ENCODE peak calls at places on chromosomes 7 and 10, in ten cellular contexts. P is lower leg skin, Z is GM10248, T is cardiac muscle cell, Q is lung, X is neural progenitor cell, L is GM23338, G is heart right ventricle, O is glutamatergic neuron, I is psoas muscle. V is an unnamed sample.

GRCh38 chr7:20206104-20206896 is 10.9 kb downstream of the MACC1 start:
- DNase-seq in P (no peak), Z (no peak), T (no peak), Q (no peak), X (no peak), L (no peak), G (no peak), O (no peak), I (no peak), V (no peak)

GRCh38 chr7:77800730-77801129 is 2.2 kb downstream of the PHTF2 start:
- DNase-seq in P (no peak), Z (no peak), T (no peak), Q (no peak), X (no peak), L (no peak), G (no peak), O (no peak), I (no peak), V (no peak)

GRCh38 chr7:41870505-41871138 is 167.7 kb upstream of the INHBA start:
- DNase-seq in P (no peak), Z (no peak), T (peak; percentile 27), Q (no peak), X (no peak), L (no peak), G (no peak), O (no peak), I (no peak), V (no peak)

GRCh38 chr7:6705959-6706665 is 635 bp downstream of the ZNF12 start:
- DNase-seq in P (peak; percentile 85), Z (peak; percentile 28), T (peak; percentile 43), Q (no peak), X (peak; percentile 52), L (peak; percentile 35), G (peak; percentile 18), O (peak; percentile 52), I (peak; percentile 39), V (peak; percentile 86)

GRCh38 chr7:116354546-116355422 is 144.4 kb downstream of the TES start:
- DNase-seq in P (peak; percentile 90), Z (no peak), T (peak; percentile 100), Q (peak; percentile 83), X (no peak), L (peak; percentile 34), G (peak; percentile 88), O (no peak), I (peak; percentile 39), V (peak; percentile 75)

GRCh38 chr10:114634607-114634974 is 23.5 kb downstream of the ABLIM1 start:
- DNase-seq in P (peak; percentile 94), Z (no peak), T (peak; percentile 94), Q (peak; percentile 79), X (no peak), L (no peak), G (peak; percentile 79), O (no peak), I (peak; percentile 46), V (peak; percentile 78)

GRCh38 chr10:95784279-95784913 is 28.4 kb downstream of the ENTPD1 start:
- DNase-seq in P (no peak), Z (no peak), T (no peak), Q (no peak), X (no peak), L (no peak), G (no peak), O (no peak), I (no peak), V (no peak)

GRCh38 chr10:23368816-23369640 is 24.4 kb upstream of the C10orf67 start:
- DNase-seq in P (no peak), Z (peak; percentile 40), T (peak; percentile 21), Q (no peak), X (no peak), L (no peak), G (no peak), O (no peak), I (no peak), V (no peak)

GRCh38 chr7:110119883-110120581 is 970.9 kb upstream of the LRRN3 start:
- DNase-seq in P (no peak), Z (no peak), T (no peak), Q (no peak), X (no peak), L (no peak), G (no peak), O (no peak), I (no peak), V (no peak)

GRCh38 chr10:130741901-130742625 is 569.5 kb downstream of the TCERG1L start:
- DNase-seq in P (peak; percentile 73), Z (no peak), T (no peak), Q (no peak), X (no peak), L (no peak), G (no peak), O (no peak), I (no peak), V (no peak)

GRCh38 chr7:7151285-7151684 is 31.1 kb upstream of the C1GALT1 start:
- DNase-seq in P (no peak), Z (no peak), T (peak; percentile 77), Q (no peak), X (no peak), L (no peak), G (no peak), O (no peak), I (no peak), V (no peak)

GRCh38 chr7:134919240-134919641 is 67.1 kb upstream of the AGBL3 start:
- DNase-seq in P (no peak), Z (no peak), T (no peak), Q (no peak), X (no peak), L (no peak), G (no peak), O (no peak), I (no peak), V (no peak)

GRCh38 chr7:1663243-1663642 is 6.8 kb upstream of the ELFN1 start:
- DNase-seq in P (peak; percentile 82), Z (no peak), T (no peak), Q (no peak), X (no peak), L (no peak), G (peak; percentile 2), O (no peak), I (no peak), V (peak; percentile 49)

GRCh38 chr7:12458520-12459131 is 55.0 kb upstream of the VWDE start:
- DNase-seq in P (no peak), Z (peak; percentile 35), T (peak; percentile 58), Q (no peak), X (peak; percentile 49), L (peak; percentile 70), G (no peak), O (no peak), I (no peak), V (no peak)

GRCh38 chr7:34838329-34838728 is 180.3 kb downstream of the NPSR1 start:
- DNase-seq in P (no peak), Z (no peak), T (no peak), Q (no peak), X (no peak), L (no peak), G (no peak), O (no peak), I (no peak), V (no peak)

GRCh38 chr7:111138196-111138569 is 47.3 kb downstream of the LRRN3 start:
- DNase-seq in P (no peak), Z (peak; percentile 20), T (peak; percentile 42), Q (no peak), X (peak; percentile 11), L (no peak), G (peak; percentile 47), O (no peak), I (peak; percentile 17), V (peak; percentile 78)

GRCh38 chr7:55570218-55570873 is 2.0 kb downstream of the VOPP1 start:
- DNase-seq in P (peak; percentile 76), Z (peak; percentile 69), T (no peak), Q (no peak), X (no peak), L (no peak), G (no peak), O (no peak), I (no peak), V (peak; percentile 37)

GRCh38 chr10:78846770-78847169 is 222.0 kb upstream of the ZMIZ1 start:
- DNase-seq in P (peak; percentile 79), Z (no peak), T (no peak), Q (no peak), X (peak; percentile 59), L (no peak), G (peak; percentile 55), O (peak; percentile 45), I (peak; percentile 29), V (no peak)

DNA sequence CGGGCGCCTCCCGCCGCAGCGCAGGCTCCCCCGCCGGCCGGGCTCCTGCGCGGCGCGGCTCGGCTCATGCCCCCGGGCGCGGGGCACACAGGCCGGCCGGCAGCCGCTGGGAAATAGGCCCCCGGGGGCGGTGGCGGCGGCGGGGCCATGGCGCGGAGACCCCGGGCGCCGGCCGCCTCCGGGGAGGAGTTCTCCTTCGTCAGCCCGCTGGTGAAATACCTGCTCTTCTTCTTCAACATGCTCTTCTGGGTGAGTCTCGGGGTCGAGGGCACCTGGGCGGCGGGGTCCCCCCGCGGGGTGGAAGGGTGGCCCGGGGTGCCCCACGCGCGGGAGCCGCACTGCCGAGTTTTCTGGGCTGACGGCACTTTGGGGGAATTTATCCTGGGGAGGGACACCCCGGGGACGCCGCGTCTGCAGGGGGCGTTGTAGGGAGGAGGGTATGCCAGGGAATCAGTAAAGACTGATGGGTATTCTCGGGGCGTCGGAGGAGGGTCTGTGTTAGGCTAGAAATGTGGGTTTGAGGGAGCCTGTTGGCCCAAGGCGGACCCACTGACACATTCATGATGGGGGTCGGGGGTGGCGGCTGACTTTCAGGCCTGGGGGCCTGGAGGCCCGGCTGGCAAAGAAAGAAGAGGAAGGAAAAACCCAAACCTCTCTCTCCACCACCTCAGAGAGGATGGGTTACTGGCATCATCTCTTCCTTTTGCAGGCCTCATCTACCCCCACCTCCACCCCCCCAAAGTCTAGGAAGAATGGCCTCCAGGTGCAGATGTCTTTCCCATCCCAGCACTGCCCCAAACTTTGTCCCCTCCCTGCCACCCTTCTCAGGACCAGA is 544 bp downstream of the TSPAN33 start:
- DNase-seq in P (no peak), Z (no peak), T (no peak), Q (no peak), X (no peak), L (peak; percentile 43), G (no peak), O (no peak), I (no peak), V (no peak)
- TF ChIP-seq CTCF in P (no peak), Z (peak; percentile 72), T (peak; percentile 37), Q (no peak), X (peak; percentile 42), L (peak; percentile 62), G (no peak), O (no peak), I (no peak), V (no peak)

GRCh38 chr10:70956029-70956759 is 67.8 kb upstream of the PCBD1 start:
- DNase-seq in P (no peak), Z (no peak), T (no peak), Q (no peak), X (peak; percentile 24), L (peak; percentile 64), G (no peak), O (no peak), I (no peak), V (peak; percentile 8)
- TF ChIP-seq CTCF in P (no peak), Z (no peak), T (no peak), Q (no peak), X (peak; percentile 30), L (peak; percentile 55), G (no peak), O (no peak), I (no peak), V (no peak)

GRCh38 chr7:107213193-107213788 is 44.5 kb downstream of the HBP1 start:
- DNase-seq in P (no peak), Z (no peak), T (no peak), Q (no peak), X (peak; percentile 5), L (no peak), G (peak; percentile 33), O (no peak), I (no peak), V (no peak)
- TF ChIP-seq CTCF in P (no peak), Z (no peak), T (no peak), Q (no peak), X (peak; percentile 41), L (peak; percentile 59), G (no peak), O (no peak), I (no peak), V (peak; percentile 34)

GRCh38 chr10:103855424-103855823 is at the start of gene SH3PXD2A:
- DNase-seq in P (peak; percentile 85), Z (no peak), T (peak; percentile 38), Q (no peak), X (peak; percentile 83), L (peak; percentile 72), G (peak; percentile 68), O (peak; percentile 69), I (peak; percentile 45), V (no peak)
- TF ChIP-seq CTCF in P (no peak), Z (no peak), T (no peak), Q (no peak), X (no peak), L (no peak), G (peak; percentile 56), O (no peak), I (no peak), V (peak; percentile 12)

V was measured in kidney.